ENCODE peak calls at places on chromosome 4, in eight cellular contexts. One of them, this sample, is unnamed.

GRCh38 chr4:98203406-98204235 is 57.6 kb upstream of the RAP1GDS1 start:
- DNase-seq in uterus: no peak
- DNase-seq in AG10803: no peak
- DNase-seq in WTC11: no peak
- DNase-seq in bronchial epithelial cell: no peak
- DNase-seq in GM12865: peak
- DNase-seq in AG04450: no peak
- DNase-seq in PC-3: no peak
- DNase-seq in this sample: peak

GRCh38 chr4:28369504-28369903 is 1508.9 kb downstream of the STIM2 start:
- DNase-seq in GM12865: no peak
- DNase-seq in PC-3: no peak
- DNase-seq in uterus: no peak
- DNase-seq in bronchial epithelial cell: peak
- DNase-seq in AG04450: no peak
- DNase-seq in AG10803: peak
- DNase-seq in WTC11: no peak
- DNase-seq in this sample: no peak

GRCh38 chr4:63106600-63106999 is 1302.7 kb downstream of the TECRL start:
- DNase-seq in GM12865: no peak
- DNase-seq in uterus: no peak
- DNase-seq in bronchial epithelial cell: no peak
- DNase-seq in AG04450: no peak
- DNase-seq in AG10803: no peak
- DNase-seq in WTC11: no peak
- DNase-seq in PC-3: no peak
- DNase-seq in this sample: no peak

GRCh38 chr4:185839204-185839712 is 27.3 kb upstream of the SORBS2 start:
- DNase-seq in AG10803: peak
- DNase-seq in bronchial epithelial cell: peak
- DNase-seq in WTC11: peak
- DNase-seq in uterus: peak
- DNase-seq in AG04450: peak
- DNase-seq in GM12865: peak
- DNase-seq in PC-3: peak
- DNase-seq in this sample: no peak

GRCh38 chr4:47531241-47531953 is 46.3 kb downstream of the ATP10D start:
- DNase-seq in PC-3: peak
- DNase-seq in AG10803: peak
- DNase-seq in GM12865: peak
- DNase-seq in uterus: no peak
- DNase-seq in bronchial epithelial cell: peak
- DNase-seq in WTC11: no peak
- DNase-seq in AG04450: peak
- DNase-seq in this sample: peak

GRCh38 chr4:80187677-80188076 is 9.6 kb upstream of the PRDM8 start:
- DNase-seq in bronchial epithelial cell: no peak
- DNase-seq in PC-3: no peak
- DNase-seq in WTC11: no peak
- DNase-seq in GM12865: no peak
- DNase-seq in AG10803: no peak
- DNase-seq in AG04450: no peak
- DNase-seq in uterus: no peak
- DNase-seq in this sample: peak

GRCh38 chr4:156237192-156237591 is 283.5 kb upstream of the CTSO start:
- DNase-seq in uterus: no peak
- DNase-seq in WTC11: no peak
- DNase-seq in PC-3: no peak
- DNase-seq in bronchial epithelial cell: no peak
- DNase-seq in GM12865: peak
- DNase-seq in AG04450: no peak
- DNase-seq in AG10803: no peak
- DNase-seq in this sample: no peak

GRCh38 chr4:141469392-141469791 is 167.0 kb upstream of the IL15 start:
- DNase-seq in AG04450: no peak
- DNase-seq in AG10803: peak
- DNase-seq in WTC11: no peak
- DNase-seq in bronchial epithelial cell: no peak
- DNase-seq in GM12865: no peak
- DNase-seq in PC-3: no peak
- DNase-seq in uterus: no peak
- DNase-seq in this sample: no peak

GRCh38 chr4:33746979-33747378 is 2497.3 kb downstream of the ARAP2 start:
- DNase-seq in PC-3: no peak
- DNase-seq in WTC11: no peak
- DNase-seq in uterus: no peak
- DNase-seq in AG04450: no peak
- DNase-seq in AG10803: peak
- DNase-seq in GM12865: peak
- DNase-seq in bronchial epithelial cell: peak
- DNase-seq in this sample: no peak

GRCh38 chr4:146776691-146777090 is 138.0 kb downstream of the POU4F2 start:
- DNase-seq in AG10803: no peak
- DNase-seq in WTC11: no peak
- DNase-seq in PC-3: no peak
- DNase-seq in bronchial epithelial cell: no peak
- DNase-seq in GM12865: no peak
- DNase-seq in AG04450: no peak
- DNase-seq in uterus: no peak
- DNase-seq in this sample: no peak

GRCh38 chr4:145527773-145528172 is 46.1 kb downstream of the SMAD1 start:
- DNase-seq in WTC11: no peak
- DNase-seq in PC-3: no peak
- DNase-seq in GM12865: no peak
- DNase-seq in bronchial epithelial cell: no peak
- DNase-seq in AG04450: no peak
- DNase-seq in AG10803: no peak
- DNase-seq in uterus: no peak
- DNase-seq in this sample: no peak

GRCh38 chr4:168306476-168306875 is 12.1 kb downstream of the DDX60 start:
- DNase-seq in bronchial epithelial cell: no peak
- DNase-seq in PC-3: no peak
- DNase-seq in uterus: no peak
- DNase-seq in WTC11: no peak
- DNase-seq in AG04450: no peak
- DNase-seq in GM12865: no peak
- DNase-seq in AG10803: no peak
- DNase-seq in this sample: no peak

GRCh38 chr4:75892508-75892907 is 9.7 kb downstream of the PPEF2 start:
- DNase-seq in AG04450: no peak
- DNase-seq in AG10803: no peak
- DNase-seq in WTC11: peak
- DNase-seq in bronchial epithelial cell: no peak
- DNase-seq in GM12865: peak
- DNase-seq in PC-3: peak
- DNase-seq in uterus: no peak
- DNase-seq in this sample: no peak

GRCh38 chr4:3434891-3435683 is 6.7 kb upstream of the HGFAC start:
- DNase-seq in PC-3: no peak
- DNase-seq in uterus: no peak
- DNase-seq in AG10803: no peak
- DNase-seq in WTC11: peak
- DNase-seq in GM12865: no peak
- DNase-seq in bronchial epithelial cell: no peak
- DNase-seq in AG04450: no peak
- DNase-seq in this sample: no peak
- TF ChIP-seq CTCF in PC-3: no peak
- TF ChIP-seq CTCF in uterus: no peak
- TF ChIP-seq CTCF in AG10803: no peak
- TF ChIP-seq CTCF in WTC11: no peak
- TF ChIP-seq CTCF in GM12865: no peak
- TF ChIP-seq CTCF in bronchial epithelial cell: peak
- TF ChIP-seq CTCF in AG04450: peak
- TF ChIP-seq CTCF in this sample: peak

GRCh38 chr4:103634236-103634635 is 85.5 kb downstream of the TACR3 start:
- DNase-seq in WTC11: no peak
- DNase-seq in GM12865: no peak
- DNase-seq in PC-3: peak
- DNase-seq in uterus: no peak
- DNase-seq in AG04450: no peak
- DNase-seq in AG10803: no peak
- DNase-seq in bronchial epithelial cell: peak
- DNase-seq in this sample: no peak
- TF ChIP-seq CTCF in WTC11: no peak
- TF ChIP-seq CTCF in GM12865: no peak
- TF ChIP-seq CTCF in PC-3: peak
- TF ChIP-seq CTCF in uterus: no peak
- TF ChIP-seq CTCF in AG04450: no peak
- TF ChIP-seq CTCF in AG10803: no peak
- TF ChIP-seq CTCF in bronchial epithelial cell: no peak
- TF ChIP-seq CTCF in this sample: no peak

GRCh38 chr4:4761128-4761991 is 98.1 kb upstream of the MSX1 start:
- DNase-seq in PC-3: no peak
- DNase-seq in AG10803: no peak
- DNase-seq in AG04450: no peak
- DNase-seq in bronchial epithelial cell: no peak
- DNase-seq in WTC11: peak
- DNase-seq in GM12865: peak
- DNase-seq in uterus: no peak
- DNase-seq in this sample: peak
- TF ChIP-seq CTCF in PC-3: peak
- TF ChIP-seq CTCF in AG10803: peak
- TF ChIP-seq CTCF in AG04450: no peak
- TF ChIP-seq CTCF in bronchial epithelial cell: no peak
- TF ChIP-seq CTCF in WTC11: peak
- TF ChIP-seq CTCF in GM12865: peak
- TF ChIP-seq CTCF in uterus: no peak
- TF ChIP-seq CTCF in this sample: peak

GRCh38 chr4:24093446-24093845 is 203.6 kb upstream of the PPARGC1A start:
- DNase-seq in AG04450: no peak
- DNase-seq in bronchial epithelial cell: no peak
- DNase-seq in WTC11: no peak
- DNase-seq in GM12865: no peak
- DNase-seq in PC-3: no peak
- DNase-seq in uterus: no peak
- DNase-seq in AG10803: no peak
- DNase-seq in this sample: no peak

GRCh38 chr4:24091632-24092240 is 201.9 kb upstream of the PPARGC1A start:
- DNase-seq in uterus: no peak
- DNase-seq in bronchial epithelial cell: no peak
- DNase-seq in AG04450: no peak
- DNase-seq in GM12865: no peak
- DNase-seq in AG10803: no peak
- DNase-seq in PC-3: no peak
- DNase-seq in WTC11: no peak
- DNase-seq in this sample: no peak

GRCh38 chr4:24094726-24095125 is 204.9 kb upstream of the PPARGC1A start:
- DNase-seq in WTC11: no peak
- DNase-seq in GM12865: no peak
- DNase-seq in PC-3: no peak
- DNase-seq in uterus: no peak
- DNase-seq in bronchial epithelial cell: no peak
- DNase-seq in AG04450: no peak
- DNase-seq in AG10803: no peak
- DNase-seq in this sample: no peak

GRCh38 chr4:24089831-24090531 is 200.1 kb upstream of the PPARGC1A start:
- DNase-seq in PC-3: peak
- DNase-seq in WTC11: no peak
- DNase-seq in bronchial epithelial cell: peak
- DNase-seq in uterus: no peak
- DNase-seq in GM12865: no peak
- DNase-seq in AG10803: no peak
- DNase-seq in AG04450: peak
- DNase-seq in this sample: no peak
- TF ChIP-seq CTCF in PC-3: no peak
- TF ChIP-seq CTCF in WTC11: no peak
- TF ChIP-seq CTCF in bronchial epithelial cell: no peak
- TF ChIP-seq CTCF in uterus: no peak
- TF ChIP-seq CTCF in GM12865: no peak
- TF ChIP-seq CTCF in AG10803: no peak
- TF ChIP-seq CTCF in AG04450: peak
- TF ChIP-seq CTCF in this sample: no peak

GRCh38 chr4:56658410-56659003 is 22.6 kb downstream of the HOPX start:
- DNase-seq in GM12865: no peak
- DNase-seq in WTC11: no peak
- DNase-seq in AG10803: peak
- DNase-seq in PC-3: no peak
- DNase-seq in uterus: no peak
- DNase-seq in bronchial epithelial cell: peak
- DNase-seq in AG04450: no peak
- DNase-seq in this sample: no peak
- TF ChIP-seq CTCF in GM12865: no peak
- TF ChIP-seq CTCF in WTC11: no peak
- TF ChIP-seq CTCF in AG10803: no peak
- TF ChIP-seq CTCF in PC-3: no peak
- TF ChIP-seq CTCF in uterus: no peak
- TF ChIP-seq CTCF in bronchial epithelial cell: no peak
- TF ChIP-seq CTCF in AG04450: no peak
- TF ChIP-seq CTCF in this sample: no peak

GRCh38 chr4:6197433-6198174 is 2.7 kb downstream of the JAKMIP1 start:
- DNase-seq in WTC11: no peak
- DNase-seq in uterus: no peak
- DNase-seq in bronchial epithelial cell: no peak
- DNase-seq in AG04450: no peak
- DNase-seq in AG10803: no peak
- DNase-seq in GM12865: no peak
- DNase-seq in PC-3: no peak
- DNase-seq in this sample: no peak
- TF ChIP-seq CTCF in WTC11: no peak
- TF ChIP-seq CTCF in uterus: no peak
- TF ChIP-seq CTCF in bronchial epithelial cell: no peak
- TF ChIP-seq CTCF in AG04450: no peak
- TF ChIP-seq CTCF in AG10803: no peak
- TF ChIP-seq CTCF in GM12865: no peak
- TF ChIP-seq CTCF in PC-3: no peak
- TF ChIP-seq CTCF in this sample: no peak

GRCh38 chr4:78953231-78953630 is 14.0 kb upstream of the PAQR3 start:
- DNase-seq in PC-3: no peak
- DNase-seq in AG04450: no peak
- DNase-seq in bronchial epithelial cell: no peak
- DNase-seq in WTC11: no peak
- DNase-seq in uterus: no peak
- DNase-seq in GM12865: no peak
- DNase-seq in AG10803: no peak
- DNase-seq in this sample: no peak

GRCh38 chr4:78954048-78954666 is 14.9 kb upstream of the PAQR3 start:
- DNase-seq in bronchial epithelial cell: peak
- DNase-seq in AG04450: no peak
- DNase-seq in AG10803: no peak
- DNase-seq in GM12865: peak
- DNase-seq in WTC11: peak
- DNase-seq in uterus: no peak
- DNase-seq in PC-3: peak
- DNase-seq in this sample: no peak

GRCh38 chr4:78956979-78957378 is 17.7 kb upstream of the PAQR3 start:
- DNase-seq in PC-3: no peak
- DNase-seq in GM12865: no peak
- DNase-seq in AG10803: no peak
- DNase-seq in bronchial epithelial cell: no peak
- DNase-seq in AG04450: no peak
- DNase-seq in WTC11: no peak
- DNase-seq in uterus: no peak
- DNase-seq in this sample: no peak

GRCh38 chr4:78949735-78950134 is 10.5 kb upstream of the PAQR3 start:
- DNase-seq in GM12865: no peak
- DNase-seq in AG04450: no peak
- DNase-seq in uterus: no peak
- DNase-seq in PC-3: no peak
- DNase-seq in AG10803: no peak
- DNase-seq in bronchial epithelial cell: no peak
- DNase-seq in WTC11: no peak
- DNase-seq in this sample: no peak

GRCh38 chr4:78951862-78952472 is 12.7 kb upstream of the PAQR3 start:
- DNase-seq in AG10803: peak
- DNase-seq in uterus: no peak
- DNase-seq in bronchial epithelial cell: peak
- DNase-seq in PC-3: peak
- DNase-seq in WTC11: no peak
- DNase-seq in GM12865: peak
- DNase-seq in AG04450: no peak
- DNase-seq in this sample: peak
- TF ChIP-seq CTCF in AG10803: peak
- TF ChIP-seq CTCF in uterus: peak
- TF ChIP-seq CTCF in bronchial epithelial cell: peak
- TF ChIP-seq CTCF in PC-3: peak
- TF ChIP-seq CTCF in WTC11: peak
- TF ChIP-seq CTCF in GM12865: peak
- TF ChIP-seq CTCF in AG04450: peak
- TF ChIP-seq CTCF in this sample: peak